ENCODE peak calls at places on chromosome 2, in eight cellular contexts. One of them, this sample, is unnamed.

GRCh38 chr2:7773362-7773973 is 856.3 kb downstream of the RNF144A start:
- DNase-seq in fibroblast of lung: peak; percentile 49
- DNase-seq in A673: no peak
- DNase-seq in NT2/D1: no peak
- DNase-seq in neuronal stem cell: no peak
- DNase-seq in NB4: peak; percentile 94
- DNase-seq in PC-3: peak; percentile 89
- DNase-seq in colonic mucosa: no peak
- DNase-seq in this sample: no peak

GRCh38 chr2:164706522-164706921 is 85.2 kb upstream of the GRB14 start:
- DNase-seq in fibroblast of lung: peak; percentile 83
- DNase-seq in A673: peak; percentile 64
- DNase-seq in NT2/D1: no peak
- DNase-seq in neuronal stem cell: no peak
- DNase-seq in NB4: no peak
- DNase-seq in PC-3: peak; percentile 71
- DNase-seq in colonic mucosa: no peak
- DNase-seq in this sample: peak; percentile 70

GRCh38 chr2:74008761-74009395 is 24.2 kb downstream of the TET3 start:
- DNase-seq in fibroblast of lung: no peak
- DNase-seq in A673: peak; percentile 86
- DNase-seq in NT2/D1: no peak
- DNase-seq in neuronal stem cell: peak; percentile 62
- DNase-seq in NB4: no peak
- DNase-seq in PC-3: no peak
- DNase-seq in colonic mucosa: no peak
- DNase-seq in this sample: no peak

GRCh38 chr2:9234680-9235387 is 28.2 kb downstream of the ASAP2 start:
- DNase-seq in fibroblast of lung: peak; percentile 99
- DNase-seq in A673: peak; percentile 92
- DNase-seq in NT2/D1: no peak
- DNase-seq in neuronal stem cell: no peak
- DNase-seq in NB4: peak; percentile 87
- DNase-seq in PC-3: peak; percentile 96
- DNase-seq in colonic mucosa: no peak
- DNase-seq in this sample: peak; percentile 84

GRCh38 chr2:127508621-127509034 is 17.7 kb downstream of the IWS1 start:
- DNase-seq in fibroblast of lung: peak; percentile 99
- DNase-seq in A673: peak; percentile 98
- DNase-seq in NT2/D1: no peak
- DNase-seq in neuronal stem cell: no peak
- DNase-seq in NB4: peak; percentile 91
- DNase-seq in PC-3: peak; percentile 99
- DNase-seq in colonic mucosa: peak; percentile 63
- DNase-seq in this sample: peak; percentile 99

GRCh38 chr2:46041434-46041833 is 255.8 kb upstream of the EPAS1 start:
- DNase-seq in fibroblast of lung: no peak
- DNase-seq in A673: no peak
- DNase-seq in NT2/D1: no peak
- DNase-seq in neuronal stem cell: no peak
- DNase-seq in NB4: no peak
- DNase-seq in PC-3: peak; percentile 66
- DNase-seq in colonic mucosa: no peak
- DNase-seq in this sample: no peak

GRCh38 chr2:203892207-203892606 is 24.6 kb downstream of the CTLA4 start:
- DNase-seq in fibroblast of lung: no peak
- DNase-seq in A673: no peak
- DNase-seq in NT2/D1: no peak
- DNase-seq in neuronal stem cell: no peak
- DNase-seq in NB4: no peak
- DNase-seq in PC-3: no peak
- DNase-seq in colonic mucosa: no peak
- DNase-seq in this sample: no peak

GRCh38 chr2:95099910-95100309 is 21.7 kb downstream of the MRPS5 start:
- DNase-seq in fibroblast of lung: no peak
- DNase-seq in A673: no peak
- DNase-seq in NT2/D1: no peak
- DNase-seq in neuronal stem cell: no peak
- DNase-seq in NB4: no peak
- DNase-seq in PC-3: no peak
- DNase-seq in colonic mucosa: no peak
- DNase-seq in this sample: no peak

GRCh38 chr2:73176205-73176880 is 26.0 kb upstream of the NOTO start:
- DNase-seq in fibroblast of lung: no peak
- DNase-seq in A673: peak; percentile 26
- DNase-seq in NT2/D1: no peak
- DNase-seq in neuronal stem cell: no peak
- DNase-seq in NB4: peak; percentile 29
- DNase-seq in PC-3: no peak
- DNase-seq in colonic mucosa: peak; percentile 53
- DNase-seq in this sample: no peak

GRCh38 chr2:174761837-174762236 is 2.4 kb downstream of the CHRNA1 start:
- DNase-seq in fibroblast of lung: peak; percentile 68
- DNase-seq in A673: no peak
- DNase-seq in NT2/D1: no peak
- DNase-seq in neuronal stem cell: no peak
- DNase-seq in NB4: no peak
- DNase-seq in PC-3: peak; percentile 9
- DNase-seq in colonic mucosa: no peak
- DNase-seq in this sample: no peak

GRCh38 chr2:62794791-62795190 is 89.3 kb downstream of the EHBP1 start:
- DNase-seq in fibroblast of lung: peak; percentile 77
- DNase-seq in A673: peak; percentile 25
- DNase-seq in NT2/D1: no peak
- DNase-seq in neuronal stem cell: no peak
- DNase-seq in NB4: no peak
- DNase-seq in PC-3: peak; percentile 81
- DNase-seq in colonic mucosa: no peak
- DNase-seq in this sample: peak; percentile 41

GRCh38 chr2:216490061-216490460 is 8.6 kb upstream of the RPL37A start:
- DNase-seq in fibroblast of lung: peak; percentile 81
- DNase-seq in A673: no peak
- DNase-seq in NT2/D1: no peak
- DNase-seq in neuronal stem cell: no peak
- DNase-seq in NB4: peak; percentile 89
- DNase-seq in PC-3: peak; percentile 68
- DNase-seq in colonic mucosa: no peak
- DNase-seq in this sample: peak; percentile 85

GRCh38 chr2:105081006-105081701 is 43.3 kb downstream of the MRPS9 start:
- DNase-seq in fibroblast of lung: peak; percentile 73
- DNase-seq in A673: peak; percentile 80
- DNase-seq in NT2/D1: peak; percentile 27
- DNase-seq in neuronal stem cell: no peak
- DNase-seq in NB4: no peak
- DNase-seq in PC-3: no peak
- DNase-seq in colonic mucosa: no peak
- DNase-seq in this sample: no peak

GRCh38 chr2:190722061-190722759 is 73.3 kb downstream of the NAB1 start:
- DNase-seq in fibroblast of lung: peak; percentile 8
- DNase-seq in A673: no peak
- DNase-seq in NT2/D1: no peak
- DNase-seq in neuronal stem cell: no peak
- DNase-seq in NB4: no peak
- DNase-seq in PC-3: peak; percentile 17
- DNase-seq in colonic mucosa: no peak
- DNase-seq in this sample: peak; percentile 14

DNA sequence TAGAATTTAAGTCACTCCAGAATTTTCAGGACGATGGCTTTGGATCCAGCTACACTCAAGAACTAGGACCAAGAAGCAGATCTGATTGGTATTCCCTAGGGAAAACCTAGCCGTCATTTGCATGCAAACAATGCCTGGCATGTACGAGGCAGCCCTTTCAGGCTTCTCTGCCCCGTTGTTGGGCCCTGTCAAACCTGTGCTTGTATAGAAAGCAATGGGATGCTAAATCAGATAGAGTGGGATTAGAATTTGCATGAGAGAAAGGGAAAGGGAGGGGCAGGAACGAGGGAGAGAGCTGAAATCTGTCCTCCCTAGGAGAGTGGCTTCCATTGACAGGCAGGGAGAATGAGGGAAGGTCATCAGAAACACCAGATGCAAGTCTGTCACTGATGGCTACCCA is 28.6 kb downstream of the ARID5A start:
- DNase-seq in fibroblast of lung: no peak
- DNase-seq in A673: no peak
- DNase-seq in NT2/D1: peak; percentile 88
- DNase-seq in neuronal stem cell: no peak
- DNase-seq in NB4: no peak
- DNase-seq in PC-3: no peak
- DNase-seq in colonic mucosa: no peak
- DNase-seq in this sample: no peak
- H3K4me3 ChIP-seq in fibroblast of lung: no peak overlapping the region
- H3K4me3 ChIP-seq in A673: no peak overlapping the region
- H3K4me3 ChIP-seq in NT2/D1: no peak overlapping the region
- H3K4me3 ChIP-seq in neuronal stem cell: no peak overlapping the region
- H3K4me3 ChIP-seq in NB4: no peak overlapping the region
- H3K4me3 ChIP-seq in PC-3: no peak overlapping the region
- H3K4me3 ChIP-seq in colonic mucosa: no peak overlapping the region
- H3K4me3 ChIP-seq in this sample: no peak overlapping the region

GRCh38 chr2:103818176-103818575 is 1035.7 kb upstream of the POU3F3 start:
- DNase-seq in fibroblast of lung: no peak
- DNase-seq in A673: no peak
- DNase-seq in NT2/D1: no peak
- DNase-seq in neuronal stem cell: no peak
- DNase-seq in NB4: no peak
- DNase-seq in PC-3: no peak
- DNase-seq in colonic mucosa: no peak
- DNase-seq in this sample: no peak

GRCh38 chr2:103819599-103819998 is 1034.3 kb upstream of the POU3F3 start:
- DNase-seq in fibroblast of lung: no peak
- DNase-seq in A673: no peak
- DNase-seq in NT2/D1: no peak
- DNase-seq in neuronal stem cell: no peak
- DNase-seq in NB4: no peak
- DNase-seq in PC-3: no peak
- DNase-seq in colonic mucosa: no peak
- DNase-seq in this sample: no peak

GRCh38 chr2:103815732-103816131 is 1038.2 kb upstream of the POU3F3 start:
- DNase-seq in fibroblast of lung: no peak
- DNase-seq in A673: no peak
- DNase-seq in NT2/D1: no peak
- DNase-seq in neuronal stem cell: no peak
- DNase-seq in NB4: no peak
- DNase-seq in PC-3: no peak
- DNase-seq in colonic mucosa: no peak
- DNase-seq in this sample: no peak

DNA sequence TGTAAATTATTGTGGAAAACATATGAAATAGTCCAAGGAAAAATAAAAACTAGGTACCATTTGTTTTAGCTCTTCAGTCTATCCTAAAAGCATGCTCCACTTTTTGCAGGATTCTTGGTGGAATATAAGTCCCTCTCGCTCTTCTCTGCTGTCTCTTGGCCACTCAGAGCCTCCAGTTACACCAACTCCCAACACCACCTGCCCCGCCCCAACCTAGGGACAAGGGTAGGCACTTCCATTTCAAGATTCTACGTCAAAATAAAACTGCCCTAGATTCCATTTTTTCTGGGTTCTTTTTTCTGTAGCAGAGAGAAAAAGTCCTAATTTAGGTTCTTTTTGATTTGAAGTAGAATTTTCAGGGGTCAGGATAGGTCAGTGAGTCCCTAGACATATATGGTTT is 1036.2 kb upstream of the POU3F3 start:
- DNase-seq in fibroblast of lung: no peak
- DNase-seq in A673: no peak
- DNase-seq in NT2/D1: no peak
- DNase-seq in neuronal stem cell: no peak
- DNase-seq in NB4: no peak
- DNase-seq in PC-3: no peak
- DNase-seq in colonic mucosa: no peak
- DNase-seq in this sample: no peak
- H3K4me3 ChIP-seq in fibroblast of lung: no peak overlapping the region
- H3K4me3 ChIP-seq in A673: no peak overlapping the region
- H3K4me3 ChIP-seq in NT2/D1: no peak overlapping the region
- H3K4me3 ChIP-seq in neuronal stem cell: no peak overlapping the region
- H3K4me3 ChIP-seq in NB4: no peak overlapping the region
- H3K4me3 ChIP-seq in PC-3: no peak overlapping the region
- H3K4me3 ChIP-seq in colonic mucosa: no peak overlapping the region
- H3K4me3 ChIP-seq in this sample: no peak overlapping the region

GRCh38 chr2:141496805-141497204 is 634.0 kb downstream of the LRP1B start:
- DNase-seq in fibroblast of lung: peak; percentile 27
- DNase-seq in A673: no peak
- DNase-seq in NT2/D1: no peak
- DNase-seq in neuronal stem cell: no peak
- DNase-seq in NB4: peak; percentile 63
- DNase-seq in PC-3: no peak
- DNase-seq in colonic mucosa: no peak
- DNase-seq in this sample: peak; percentile 27
- H3K4me3 ChIP-seq in fibroblast of lung: no peak overlapping the region
- H3K4me3 ChIP-seq in A673: no peak overlapping the region
- H3K4me3 ChIP-seq in NT2/D1: no peak overlapping the region
- H3K4me3 ChIP-seq in neuronal stem cell: no peak overlapping the region
- H3K4me3 ChIP-seq in NB4: no peak overlapping the region
- H3K4me3 ChIP-seq in PC-3: no peak overlapping the region
- H3K4me3 ChIP-seq in colonic mucosa: no peak overlapping the region
- H3K4me3 ChIP-seq in this sample: no peak overlapping the region

GRCh38 chr2:230600285-230600684 is 112.4 kb upstream of the CAB39 start:
- DNase-seq in fibroblast of lung: no peak
- DNase-seq in A673: no peak
- DNase-seq in NT2/D1: no peak
- DNase-seq in neuronal stem cell: no peak
- DNase-seq in NB4: no peak
- DNase-seq in PC-3: no peak
- DNase-seq in colonic mucosa: no peak
- DNase-seq in this sample: no peak
- H3K4me3 ChIP-seq in fibroblast of lung: no peak overlapping the region
- H3K4me3 ChIP-seq in A673: no peak overlapping the region
- H3K4me3 ChIP-seq in NT2/D1: no peak overlapping the region
- H3K4me3 ChIP-seq in neuronal stem cell: no peak overlapping the region
- H3K4me3 ChIP-seq in NB4: no peak overlapping the region
- H3K4me3 ChIP-seq in PC-3: no peak overlapping the region
- H3K4me3 ChIP-seq in colonic mucosa: no peak overlapping the region
- H3K4me3 ChIP-seq in this sample: no peak overlapping the region

GRCh38 chr2:178947006-178947405 is 102.9 kb downstream of the CCDC141 start:
- DNase-seq in fibroblast of lung: no peak
- DNase-seq in A673: no peak
- DNase-seq in NT2/D1: no peak
- DNase-seq in neuronal stem cell: no peak
- DNase-seq in NB4: no peak
- DNase-seq in PC-3: no peak
- DNase-seq in colonic mucosa: no peak
- DNase-seq in this sample: no peak

GRCh38 chr2:178951266-178952006 is 98.5 kb downstream of the CCDC141 start:
- DNase-seq in fibroblast of lung: no peak
- DNase-seq in A673: no peak
- DNase-seq in NT2/D1: no peak
- DNase-seq in neuronal stem cell: no peak
- DNase-seq in NB4: no peak
- DNase-seq in PC-3: no peak
- DNase-seq in colonic mucosa: no peak
- DNase-seq in this sample: no peak

GRCh38 chr2:178946494-178946893 is 103.4 kb downstream of the CCDC141 start:
- DNase-seq in fibroblast of lung: no peak
- DNase-seq in A673: no peak
- DNase-seq in NT2/D1: no peak
- DNase-seq in neuronal stem cell: no peak
- DNase-seq in NB4: no peak
- DNase-seq in PC-3: peak; percentile 16
- DNase-seq in colonic mucosa: no peak
- DNase-seq in this sample: no peak

GRCh38 chr2:178949151-178949550 is 100.8 kb downstream of the CCDC141 start:
- DNase-seq in fibroblast of lung: no peak
- DNase-seq in A673: no peak
- DNase-seq in NT2/D1: no peak
- DNase-seq in neuronal stem cell: no peak
- DNase-seq in NB4: no peak
- DNase-seq in PC-3: no peak
- DNase-seq in colonic mucosa: no peak
- DNase-seq in this sample: no peak

GRCh38 chr2:178949584-178949983 is 100.4 kb downstream of the CCDC141 start:
- DNase-seq in fibroblast of lung: no peak
- DNase-seq in A673: no peak
- DNase-seq in NT2/D1: no peak
- DNase-seq in neuronal stem cell: no peak
- DNase-seq in NB4: no peak
- DNase-seq in PC-3: no peak
- DNase-seq in colonic mucosa: no peak
- DNase-seq in this sample: no peak
- H3K4me3 ChIP-seq in fibroblast of lung: no peak overlapping the region
- H3K4me3 ChIP-seq in A673: no peak overlapping the region
- H3K4me3 ChIP-seq in NT2/D1: no peak overlapping the region
- H3K4me3 ChIP-seq in neuronal stem cell: no peak overlapping the region
- H3K4me3 ChIP-seq in NB4: no peak overlapping the region
- H3K4me3 ChIP-seq in PC-3: no peak overlapping the region
- H3K4me3 ChIP-seq in colonic mucosa: no peak overlapping the region
- H3K4me3 ChIP-seq in this sample: no peak overlapping the region